ENCODE peak calls at places on chromosomes 4 and X, in four cellular contexts. S is Caki2, B is AG20443, H is A549. E is an unnamed sample.

GRCh38 chrX:154097003-154097596 is 417 bp downstream of the MECP2 start:
- DNase-seq in B (peak), H (peak), S (peak), E (peak)

GRCh38 chrX:10254746-10255145 is 98.0 kb downstream of the CLCN4 start:
- DNase-seq in H (peak), S (peak), B (peak), E (no peak)

GRCh38 chr4:140856692-140857091 is 100.5 kb upstream of the TBC1D9 start:
- DNase-seq in H (no peak), B (peak), S (no peak), E (no peak)

GRCh38 chr4:68373513-68373912 is 23.6 kb upstream of the YTHDC1 start:
- DNase-seq in H (no peak), S (no peak), B (peak), E (no peak)

GRCh38 chr4:61427818-61428495 is 227.8 kb downstream of the ADGRL3 start:
- DNase-seq in S (no peak), B (no peak), H (no peak), E (no peak)

GRCh38 chr4:118032691-118033090 is 1.6 kb upstream of the NDST3 start:
- DNase-seq in B (no peak), S (peak), H (no peak), E (peak)

GRCh38 chrX:39899876-39900787 is 197.6 kb downstream of the BCOR start:
- DNase-seq in B (no peak), S (no peak), H (no peak), E (no peak)

GRCh38 chr4:1871471-1872021 is 353 bp downstream of the NSD2 start:
- DNase-seq in B (peak), H (no peak), S (no peak), E (no peak)

GRCh38 chrX:42219231-42219630 is 295.9 kb upstream of the CASK start:
- DNase-seq in B (peak), S (no peak), H (no peak), E (no peak)

GRCh38 chrX:20263474-20263873 is 3.2 kb downstream of the RPS6KA3 start:
- DNase-seq in H (no peak), S (peak), B (no peak), E (no peak)

GRCh38 chr4:74671074-74671698 is 123.1 kb downstream of the BTC start:
- DNase-seq in H (peak), S (peak), B (peak), E (no peak)

GRCh38 chr4:41129128-41129754 is 85.1 kb downstream of the APBB2 start:
- DNase-seq in B (no peak), H (no peak), S (no peak), E (peak)

GRCh38 chr4:2829321-2829932 is 14.2 kb upstream of the ADD1 start:
- DNase-seq in H (no peak), S (no peak), B (no peak), E (no peak)

GRCh38 chrX:130443883-130444282 is 42.1 kb downstream of the RBMX2 start:
- DNase-seq in S (no peak), B (no peak), H (no peak), E (no peak)

GRCh38 chr4:25144870-25145481 is 15.3 kb downstream of the SEPSECS start:
- DNase-seq in H (peak), B (peak), S (peak), E (no peak)

GRCh38 chr4:88028961-88029360 is 21.5 kb downstream of the PKD2 start:
- DNase-seq in S (no peak), B (no peak), H (no peak), E (no peak)

GRCh38 chr4:145482209-145483021 is 762 bp downstream of the SMAD1 start:
- DNase-seq in H (peak), S (peak), B (peak), E (peak)

GRCh38 chrX:54134269-54134668 is 48.8 kb downstream of the FAM120C start:
- DNase-seq in S (no peak), B (no peak), H (no peak), E (no peak)

GRCh38 chr4:86043755-86044592 is 315.9 kb downstream of the MAPK10 start:
- DNase-seq in S (peak), H (peak), B (peak), E (no peak)

GRCh38 chrX:11130142-11130541 is 19.0 kb downstream of the HCCS start:
- DNase-seq in S (no peak), B (no peak), H (no peak), E (no peak)

GRCh38 chr4:88320780-88321373 is 36.5 kb upstream of the PPM1K start:
- DNase-seq in B (peak), S (peak), H (no peak), E (no peak)

GRCh38 chr4:112973897-112974296 is 75.6 kb upstream of the ANK2 start:
- DNase-seq in H (no peak), B (no peak), S (no peak), E (no peak)

GRCh38 chrX:9573282-9574106 is 108.6 kb downstream of the TBL1X start:
- DNase-seq in B (no peak), H (no peak), S (peak), E (peak)

GRCh38 chrX:9316096-9316495 is 148.8 kb upstream of the TBL1X start:
- DNase-seq in H (no peak), S (no peak), B (no peak), E (no peak)

GRCh38 chr4:103424853-103425252 is 226.7 kb upstream of the CENPE start:
- DNase-seq in B (no peak), S (no peak), H (peak), E (no peak)

GRCh38 chrX:137748827-137749226 is 182.9 kb downstream of the ZIC3 start:
- DNase-seq in H (no peak), B (no peak), S (no peak), E (no peak)

GRCh38 chrX:119062750-119063374 is 9.9 kb upstream of the CT47C1 start:
- DNase-seq in H (no peak), B (no peak), S (no peak), E (peak)

GRCh38 chr4:128862608-128863313 is 53.3 kb downstream of the JADE1 start:
- DNase-seq in B (no peak), H (no peak), S (peak), E (no peak)

GRCh38 chrX:56233682-56234081 is 1.5 kb downstream of the KLF8 start:
- DNase-seq in H (no peak), B (peak), S (peak), E (no peak)

GRCh38 chr4:181475781-181476180 is 767.4 kb upstream of the TENM3 start:
- DNase-seq in B (no peak), S (no peak), H (no peak), E (no peak)

GRCh38 chr4:85776579-85776978 is 301.6 kb downstream of the ARHGAP24 start:
- DNase-seq in B (no peak), S (no peak), H (no peak), E (no peak)

GRCh38 chrX:16838202-16839066 is 31.7 kb downstream of the RBBP7 start:
- DNase-seq in H (no peak), B (peak), S (peak), E (no peak)